ENCODE peak calls at places on chromosomes 11 and 22, in eight cellular contexts. K is fibroblast of lung; W is CD8-positive, alpha-beta memory T cell; Y is CD8-positive, alpha-beta T cell; N is mesendoderm; F is upper lobe of right lung; V is SJSA1; P is body of pancreas. C is an unnamed sample. For H3K36me3, the result is how much of the 10 kb centered on the place peaks cover.

GRCh38 chr22:45212992-45213751 is 27.5 kb downstream of the KIAA0930 start:
- DNase-seq in K (peak), W (no peak), Y (no peak), N (no peak), F (peak), V (peak), P (peak), C (peak)

GRCh38 chr11:12526789-12527188 is 147.4 kb upstream of the TEAD1 start:
- DNase-seq in K (peak), W (no peak), Y (no peak), N (no peak), F (no peak), V (no peak), P (no peak), C (no peak)

GRCh38 chr11:862028-862703 is 19.5 kb downstream of the TSPAN4 start:
- DNase-seq in K (no peak), W (no peak), Y (no peak), N (no peak), F (no peak), V (no peak), P (no peak), C (peak)

GRCh38 chr11:89736566-89736965 is 26.5 kb downstream of the TRIM77 start:
- DNase-seq in K (no peak), W (no peak), Y (no peak), N (no peak), F (no peak), V (no peak), P (no peak), C (no peak)

GRCh38 chr22:25177895-25178294 is 21.8 kb upstream of the CRYBB3 start:
- DNase-seq in K (no peak), W (no peak), Y (no peak), N (no peak), F (peak), V (no peak), P (no peak), C (no peak)

GRCh38 chr22:34055525-34056200 is 135.4 kb upstream of the LARGE1 start:
- DNase-seq in K (no peak), W (no peak), Y (no peak), N (peak), F (no peak), V (no peak), P (peak), C (no peak)

GRCh38 chr11:25981998-25982397 is 349.9 kb upstream of the ANO3 start:
- DNase-seq in K (peak), W (no peak), Y (no peak), N (peak), F (no peak), V (no peak), P (peak), C (no peak)

GRCh38 chr22:17152340-17152739 is 6.7 kb downstream of the HDHD5 start:
- DNase-seq in K (no peak), W (no peak), Y (no peak), N (no peak), F (no peak), V (no peak), P (no peak), C (no peak)

GRCh38 chr11:25702417-25702816 is 629.5 kb upstream of the ANO3 start:
- DNase-seq in K (peak), W (no peak), Y (no peak), N (no peak), F (no peak), V (no peak), P (no peak), C (no peak)

GRCh38 chr11:3087821-3088800 is 30.9 kb upstream of the CARS1 start:
- DNase-seq in K (peak), W (no peak), Y (no peak), N (no peak), F (peak), V (no peak), P (no peak), C (no peak)

GRCh38 chr11:113375402-113375801 is 12.2 kb upstream of the ANKK1 start:
- DNase-seq in K (no peak), W (no peak), Y (no peak), N (no peak), F (no peak), V (no peak), P (no peak), C (no peak)

GRCh38 chr11:111148953-111149352 is 96.6 kb upstream of the POU2AF2 start:
- DNase-seq in K (peak), W (no peak), Y (no peak), N (no peak), F (no peak), V (no peak), P (no peak), C (no peak)

GRCh38 chr11:58334708-58335107 is 24.2 kb downstream of the OR5B17 start:
- DNase-seq in K (peak), W (no peak), Y (no peak), N (peak), F (no peak), V (peak), P (no peak), C (no peak)

GRCh38 chr11:20013346-20014066 is 146.8 kb downstream of the DBX1 start:
- DNase-seq in K (peak), W (no peak), Y (no peak), N (no peak), F (no peak), V (no peak), P (no peak), C (peak)

GRCh38 chr11:19938051-19938856 is 222.0 kb downstream of the DBX1 start:
- DNase-seq in K (peak), W (no peak), Y (no peak), N (peak), F (no peak), V (no peak), P (peak), C (peak)

GRCh38 chr11:67372993-67373915 is at the start of gene CLCF1:
- DNase-seq in K (peak), W (peak), Y (peak), N (peak), F (peak), V (peak), P (peak), C (peak)

GRCh38 chr11:1230456-1231395 is 7.9 kb downstream of the MUC5B start:
- DNase-seq in K (no peak), W (no peak), Y (no peak), N (no peak), F (peak), V (no peak), P (no peak), C (no peak)

GRCh38 chr11:85269109-85269508 is 358.0 kb downstream of the DLG2 start:
- DNase-seq in K (peak), W (no peak), Y (no peak), N (peak), F (no peak), V (no peak), P (no peak), C (no peak)

GRCh38 chr11:130314749-130315285 is at the start of gene ZBTB44:
- DNase-seq in K (peak), W (peak), Y (peak), N (peak), F (peak), V (peak), P (peak), C (peak)

GRCh38 chr11:132858203-132858602 is 674.1 kb downstream of the OPCML start:
- DNase-seq in K (peak), W (no peak), Y (no peak), N (peak), F (no peak), V (no peak), P (no peak), C (no peak)

GRCh38 chr11:76233936-76234703 is 27.8 kb upstream of the WNT11 start:
- DNase-seq in K (peak), W (no peak), Y (no peak), N (no peak), F (peak), V (no peak), P (peak), C (peak)

GRCh38 chr11:16964501-16964900 is 49.7 kb downstream of the PLEKHA7 start:
- DNase-seq in K (no peak), W (no peak), Y (no peak), N (no peak), F (no peak), V (no peak), P (no peak), C (no peak)

GRCh38 chr11:80727315-80727714 is 1286.5 kb upstream of the TENM4 start:
- DNase-seq in K (peak), W (no peak), Y (no peak), N (peak), F (no peak), V (no peak), P (no peak), C (no peak)

GRCh38 chr11:2570841-2571597 is 126.2 kb downstream of the KCNQ1 start:
- DNase-seq in K (no peak), W (no peak), Y (no peak), N (no peak), F (peak), V (no peak), P (no peak), C (no peak)

GRCh38 chr11:93005239-93005638 is 35.8 kb downstream of the MTNR1B start:
- DNase-seq in K (peak), W (no peak), Y (no peak), N (no peak), F (no peak), V (no peak), P (no peak), C (no peak)

GRCh38 chr11:66976048-66976467 is 954 bp downstream of the C11orf86 start:
- DNase-seq in K (no peak), W (no peak), Y (no peak), N (peak), F (no peak), V (no peak), P (no peak), C (no peak)

GRCh38 chr11:15336016-15336415 is 221.3 kb downstream of the INSC start:
- DNase-seq in K (no peak), W (no peak), Y (no peak), N (peak), F (no peak), V (no peak), P (no peak), C (no peak)

GRCh38 chr22:45516923-45517675 is 14.4 kb downstream of the FBLN1 start:
- DNase-seq in K (peak), W (no peak), Y (no peak), N (peak), F (no peak), V (no peak), P (no peak), C (no peak)

GRCh38 chr11:58829736-58830135 is 14.8 kb downstream of the GLYATL2 start:
- DNase-seq in K (peak), W (no peak), Y (no peak), N (no peak), F (no peak), V (no peak), P (no peak), C (no peak)

GRCh38 chr22:21754523-21755128 is 19.0 kb upstream of the YPEL1 start:
- DNase-seq in K (peak), W (no peak), Y (no peak), N (peak), F (no peak), V (no peak), P (no peak), C (peak)

GRCh38 chr11:120032766-120033390 is 105.0 kb downstream of the TRIM29 start:
- DNase-seq in K (no peak), W (no peak), Y (no peak), N (no peak), F (no peak), V (no peak), P (no peak), C (peak)

GRCh38 chr22:44003776-44004460 is 20.2 kb upstream of the PARVB start:
- DNase-seq in K (no peak), W (no peak), Y (no peak), N (peak), F (peak), V (no peak), P (no peak), C (no peak)

GRCh38 chr22:17674152-17674551 is 35.6 kb downstream of the BCL2L13 start:
- DNase-seq in K (no peak), W (no peak), Y (no peak), N (no peak), F (no peak), V (no peak), P (no peak), C (no peak)

GRCh38 chr11:6497069-6497839 is at the start of gene DNHD1:
- DNase-seq in K (no peak), W (no peak), Y (no peak), N (peak), F (no peak), V (no peak), P (no peak), C (no peak)

GRCh38 chr11:69353696-69354544 is 60.0 kb downstream of the MYEOV start:
- DNase-seq in K (no peak), W (no peak), Y (no peak), N (no peak), F (no peak), V (peak), P (no peak), C (no peak)

GRCh38 chr11:117931971-117932370 is 2.8 kb upstream of the TMPRSS13 start:
- DNase-seq in K (no peak), W (peak), Y (no peak), N (no peak), F (no peak), V (no peak), P (no peak), C (no peak)

GRCh38 chr11:77501748-77502147 is 27.9 kb upstream of the PAK1 start:
- DNase-seq in K (no peak), W (no peak), Y (no peak), N (no peak), F (no peak), V (no peak), P (no peak), C (no peak)

GRCh38 chr11:75193271-75193670 is 42.4 kb downstream of the SLCO2B1 start:
- DNase-seq in K (no peak), W (no peak), Y (no peak), N (no peak), F (peak), V (no peak), P (no peak), C (no peak)

GRCh38 chr22:37221424-37222336 is 9.4 kb upstream of the SSTR3 start:
- DNase-seq in K (no peak), W (no peak), Y (no peak), N (no peak), F (no peak), V (no peak), P (no peak), C (no peak)

GRCh38 chr22:37224757-37225420 is 12.6 kb upstream of the SSTR3 start:
- DNase-seq in K (no peak), W (no peak), Y (no peak), N (no peak), F (no peak), V (no peak), P (no peak), C (no peak)

GRCh38 chr22:37223965-37224551 is 11.8 kb upstream of the SSTR3 start:
- DNase-seq in K (no peak), W (no peak), Y (no peak), N (no peak), F (no peak), V (no peak), P (no peak), C (no peak)

GRCh38 chr22:37220543-37220968 is 8.3 kb upstream of the SSTR3 start:
- DNase-seq in K (peak), W (no peak), Y (no peak), N (no peak), F (no peak), V (no peak), P (no peak), C (no peak)

GRCh38 chr22:37222440-37222971 is 10.2 kb upstream of the SSTR3 start:
- DNase-seq in K (no peak), W (peak), Y (no peak), N (no peak), F (no peak), V (no peak), P (no peak), C (no peak)
- H3K4me3 ChIP-seq in K (no peak), W (peak), Y (peak), N (no peak), F (no peak), V (no peak), P (no peak), C (no peak)

GRCh38 chr11:103433380-103433779 is 324.2 kb downstream of the DYNC2H1 start:
- DNase-seq in K (peak), W (no peak), Y (no peak), N (peak), F (no peak), V (no peak), P (no peak), C (no peak)
- H3K27ac ChIP-seq in K (no peak), W (no peak), Y (no peak), N (peak), F (no peak), V (peak), P (no peak), C (no peak)

GRCh38 chr11:102364991-102365390 is 18.0 kb downstream of the BIRC2 start:
- DNase-seq in K (no peak), W (no peak), Y (no peak), N (no peak), F (no peak), V (no peak), P (no peak), C (no peak)
- H3K36me3 ChIP-seq in K (under half), W (under half), Y (under half), N (under half), F (half or more), V (half or more), P (under half), C (half or more)

GRCh38 chr11:122524532-122524882 is 131.0 kb upstream of the UBASH3B start:
- DNase-seq in K (peak), W (no peak), Y (no peak), N (peak), F (no peak), V (no peak), P (no peak), C (no peak)
- H3K4me3 ChIP-seq in K (no peak), W (no peak), Y (no peak), N (no peak), F (no peak), V (no peak), P (no peak), C (no peak)

GRCh38 chr22:31206896-31207687 is 5.0 kb upstream of the LIMK2 start:
- DNase-seq in K (no peak), W (no peak), Y (no peak), N (no peak), F (peak), V (no peak), P (no peak), C (peak)
- H3K27ac ChIP-seq in K (no peak), W (no peak), Y (no peak), N (no peak), F (peak), V (no peak), P (peak), C (peak)

DNA sequence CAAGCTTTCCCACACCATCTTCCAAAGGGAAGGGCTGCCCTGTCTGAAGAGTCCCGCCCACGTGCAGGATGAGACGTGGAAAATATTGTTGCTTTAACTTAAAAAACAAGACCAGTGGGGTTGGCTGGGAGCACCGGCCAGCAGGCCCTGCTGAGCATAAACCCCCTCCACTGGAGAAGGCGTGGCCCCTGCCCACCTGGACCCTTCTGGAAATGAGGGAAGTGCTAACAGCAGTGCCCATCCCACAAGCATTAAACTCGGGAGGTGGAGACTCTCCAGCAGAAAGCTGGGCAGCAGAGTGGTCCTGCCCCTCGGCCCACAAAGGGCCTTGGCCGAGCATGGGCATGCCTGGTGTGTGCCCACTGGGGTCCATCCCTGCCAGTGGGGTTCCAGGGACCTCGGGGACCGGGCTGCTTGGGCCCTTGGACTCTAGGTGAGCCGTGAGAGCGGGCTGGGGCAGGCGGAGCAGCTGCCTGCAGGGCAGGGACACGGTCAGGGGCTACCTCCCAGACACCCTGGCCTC is 15.4 kb downstream of the SELENOO start:
- DNase-seq in K (no peak), W (no peak), Y (no peak), N (no peak), F (no peak), V (no peak), P (no peak), C (no peak)
- H3K36me3 ChIP-seq in K (under half), W (under half), Y (under half), N (under half), F (half or more), V (half or more), P (under half), C (half or more)

DNA sequence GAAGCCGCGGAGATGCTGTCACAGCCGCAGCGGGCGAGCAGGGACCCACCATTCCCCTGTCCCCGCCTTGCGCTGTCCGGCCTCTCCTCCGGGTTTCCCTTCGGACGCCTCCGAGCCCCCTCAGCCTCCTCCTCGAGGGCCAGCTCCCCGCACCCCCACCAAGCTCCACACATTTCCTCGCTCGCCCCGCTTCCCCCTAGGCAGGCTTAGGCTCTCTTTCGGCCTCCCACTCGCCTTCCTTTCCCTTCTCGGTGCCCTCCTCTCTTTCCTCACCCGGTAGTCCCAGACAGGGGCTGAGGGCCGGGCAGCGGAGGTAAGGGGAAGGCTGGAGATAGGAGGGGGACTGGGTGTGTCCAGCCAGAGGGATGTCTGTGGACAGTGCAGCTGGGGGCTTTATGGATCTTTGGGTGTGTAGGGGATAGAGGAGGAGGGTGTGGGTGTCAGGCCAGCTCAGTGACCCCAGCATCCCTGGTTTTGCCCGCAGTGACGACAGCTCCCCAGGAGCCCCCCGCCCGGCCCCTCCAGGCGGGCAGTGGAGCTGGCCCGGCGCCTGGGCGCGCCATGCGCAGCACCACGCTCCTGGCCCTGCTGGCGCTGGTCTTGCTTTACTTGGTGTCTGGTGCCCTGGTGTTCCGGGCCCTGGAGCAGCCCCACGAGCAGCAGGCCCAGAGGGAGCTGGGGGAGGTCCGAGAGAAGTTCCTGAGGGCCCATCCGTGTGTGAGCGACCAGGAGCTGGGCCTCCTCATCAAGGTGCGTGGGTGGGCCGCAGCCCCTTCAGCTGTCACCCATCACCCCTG is 1.6 kb downstream of the KCNK4 start:
- DNase-seq in K (no peak), W (no peak), Y (no peak), N (no peak), F (no peak), V (no peak), P (no peak), C (no peak)
- H3K4me3 ChIP-seq in K (no peak), W (no peak), Y (peak), N (no peak), F (peak), V (no peak), P (no peak), C (peak)

GRCh38 chr22:46588279-46589140 is 31.7 kb upstream of the GRAMD4 start:
- DNase-seq in K (no peak), W (no peak), Y (no peak), N (no peak), F (peak), V (no peak), P (no peak), C (peak)
- H3K27ac ChIP-seq in K (no peak), W (no peak), Y (no peak), N (no peak), F (no peak), V (no peak), P (no peak), C (peak)

GRCh38 chr11:128968916-128969315 is 26.2 kb upstream of the TP53AIP1 start:
- DNase-seq in K (no peak), W (no peak), Y (no peak), N (peak), F (no peak), V (no peak), P (no peak), C (no peak)
- H3K36me3 ChIP-seq in K (under half), W (under half), Y (under half), N (under half), F (under half), V (under half), P (under half), C (under half)